ENCODE peak calls at places on chromosomes 2 and 18, in four cellular contexts. T is sigmoid colon, B is HL-60, L is suprapubic skin. U is an unnamed sample.

GRCh38 chr2:224925822-224926124 is 116.5 kb downstream of the DOCK10 start:
- DNase-seq in T (no peak), B (no peak), L (no peak), U (no peak)

GRCh38 chr18:13139885-13140450 is 78.6 kb upstream of the LDLRAD4 start:
- DNase-seq in T (no peak), B (no peak), L (no peak), U (no peak)

GRCh38 chr2:108029912-108030311 is 43.6 kb downstream of the SLC5A7 start:
- DNase-seq in T (no peak), B (no peak), L (no peak), U (no peak)

GRCh38 chr2:42494434-42495233 is 852 bp upstream of the KCNG3 start:
- DNase-seq in T (peak), B (peak), L (peak), U (peak)

GRCh38 chr2:42102606-42103450 is 55.0 kb downstream of the PKDCC start:
- DNase-seq in T (peak), B (no peak), L (no peak), U (no peak)

GRCh38 chr18:58205087-58205779 is 161.2 kb downstream of the NEDD4L start:
- DNase-seq in T (no peak), B (no peak), L (no peak), U (no peak)

GRCh38 chr18:49721981-49722380 is 91.4 kb downstream of the ACAA2 start:
- DNase-seq in T (no peak), B (no peak), L (no peak), U (no peak)

GRCh38 chr2:127574656-127575055 is 39.2 kb downstream of the MYO7B start:
- DNase-seq in T (no peak), B (no peak), L (no peak), U (no peak)

GRCh38 chr2:125858366-125858765 is 797.6 kb upstream of the GYPC start:
- DNase-seq in T (no peak), B (no peak), L (no peak), U (no peak)

GRCh38 chr2:191675807-191676667 is 1.9 kb upstream of the NABP1 start:
- DNase-seq in T (peak), B (no peak), L (peak), U (no peak)

GRCh38 chr2:54808642-54809041 is 85.2 kb downstream of the EML6 start:
- DNase-seq in T (no peak), B (no peak), L (no peak), U (no peak)

GRCh38 chr2:179265082-179265575 is 497 bp upstream of the SESTD1 start:
- DNase-seq in T (no peak), B (peak), L (no peak), U (no peak)

GRCh38 chr18:4068552-4069158 is 386.5 kb downstream of the DLGAP1 start:
- DNase-seq in T (no peak), B (no peak), L (no peak), U (peak)

GRCh38 chr18:45642238-45642637 is 27.0 kb downstream of the SLC14A2 start:
- DNase-seq in T (no peak), B (no peak), L (no peak), U (no peak)

GRCh38 chr2:48007699-48008268 is 101.5 kb upstream of the FBXO11 start:
- DNase-seq in T (no peak), B (no peak), L (no peak), U (no peak)

GRCh38 chr2:45982096-45982495 is 315.1 kb upstream of the EPAS1 start:
- DNase-seq in T (no peak), B (no peak), L (no peak), U (no peak)

GRCh38 chr2:74502147-74502719 is 2.8 kb upstream of the LBX2 start:
- DNase-seq in T (no peak), B (no peak), L (no peak), U (no peak)
- TF ChIP-seq POLR2AphosphoS5 in T (no peak), B (no peak), L (no peak), U (no peak)

GRCh38 chr2:217622205-217622621 is 380.6 kb downstream of the TNS1 start:
- DNase-seq in T (peak), B (no peak), L (no peak), U (no peak)
- TF ChIP-seq POLR2AphosphoS5 in T (peak), B (no peak), L (no peak), U (no peak)

GRCh38 chr2:120231564-120231973 is 8.4 kb upstream of the TMEM185B start:
- DNase-seq in T (no peak), B (no peak), L (peak), U (no peak)
- TF ChIP-seq POLR2AphosphoS5 in T (no peak), B (no peak), L (no peak), U (no peak)

GRCh38 chr2:222315443-222316121 is 16.8 kb upstream of the PAX3 start:
- DNase-seq in T (no peak), B (no peak), L (no peak), U (no peak)
- TF ChIP-seq POLR2AphosphoS5 in T (no peak), B (no peak), L (no peak), U (no peak)